ENCODE peak calls at places on chromosome 17, in eight cellular contexts. F is progenitor cell of endocrine pancreas; B is stimulated activated CD8-positive, alpha-beta memory T cell treated with anti-CD3 and anti-CD28 coated beads, Interleukin-4, amount 100 ng/mL, for 1 hour; Q is retina; S is NCI-H2081; W is NCI-H1092; H is H9; Y is tibial nerve. Z is an unnamed sample.

GRCh38 chr17:57407287-57408063 is 151.2 kb downstream of the MSI2 start:
- DNase-seq in W (peak), B (no peak), F (no peak), H (no peak), Y (no peak), S (peak), Q (peak), Z (no peak)

GRCh38 chr17:33451221-33451620 is 158.1 kb upstream of the ASIC2 start:
- DNase-seq in Y (no peak), B (no peak), H (no peak), W (no peak), F (no peak), Q (no peak), S (no peak), Z (no peak)

GRCh38 chr17:4908301-4908700 is 5.4 kb upstream of the CHRNE start:
- DNase-seq in W (no peak), Y (no peak), S (peak), B (no peak), H (peak), F (no peak), Q (peak), Z (no peak)

GRCh38 chr17:8459109-8459508 is 23.4 kb downstream of the NDEL1 start:
- DNase-seq in H (no peak), F (no peak), Q (no peak), Y (no peak), W (no peak), B (no peak), S (peak), Z (no peak)

GRCh38 chr17:49570540-49571242 is 5.0 kb upstream of the NXPH3 start:
- DNase-seq in Y (no peak), S (no peak), W (no peak), Q (no peak), H (peak), B (no peak), F (no peak), Z (no peak)

GRCh38 chr17:59754547-59754946 is 47.1 kb downstream of the VMP1 start:
- DNase-seq in F (no peak), Y (no peak), S (no peak), Q (no peak), W (no peak), B (no peak), H (no peak), Z (no peak)

GRCh38 chr17:75152523-75152922 is 1.8 kb downstream of the JPT1 start:
- DNase-seq in Q (no peak), Y (no peak), B (no peak), F (no peak), H (no peak), W (no peak), S (no peak), Z (no peak)

GRCh38 chr17:22518185-22518584 is 825.9 kb downstream of the KCNJ18 start:
- DNase-seq in F (no peak), W (no peak), Q (no peak), Y (no peak), S (no peak), B (no peak), H (no peak), Z (no peak)

GRCh38 chr17:4492762-4493561 is 5.7 kb upstream of the SPNS2 start:
- DNase-seq in S (no peak), Q (peak), Y (no peak), H (peak), F (peak), B (no peak), W (no peak), Z (peak)